ENCODE peak calls at places on chromosomes 3 and 15, in seven cellular contexts. V is GM04504, J is endothelial cell, G is NCI-H2081, X is AG08396, C is occipital lobe, K is NCI-H1105 treated with DMSO at 0.1 percent for 48 hours. N is an unnamed sample.

GRCh38 chr3:10511809-10512494 is 6.6 kb upstream of the ATP2B2 start:
- DNase-seq in X (peak), C (no peak), J (no peak), K (no peak), V (peak), G (no peak), N (no peak)

GRCh38 chr3:129181834-129182233 is 1.9 kb downstream of the CNBP start:
- DNase-seq in J (no peak), C (no peak), V (no peak), K (no peak), G (no peak), X (no peak), N (no peak)

GRCh38 chr15:23372284-23372683 is 17.7 kb downstream of the GOLGA8S start:
- DNase-seq in G (no peak), C (no peak), V (no peak), J (no peak), K (no peak), X (no peak), N (no peak)

GRCh38 chr3:56290376-56290775 is 177.9 kb downstream of the ERC2 start:
- DNase-seq in G (no peak), V (no peak), C (no peak), X (no peak), J (no peak), K (no peak), N (no peak)

GRCh38 chr3:142275856-142276255 is 50.5 kb upstream of the GK5 start:
- DNase-seq in X (peak), C (no peak), J (no peak), G (no peak), K (no peak), V (peak), N (no peak)

GRCh38 chr3:142705256-142705655 is 18.6 kb upstream of the TRPC1 start:
- DNase-seq in V (no peak), X (no peak), C (no peak), J (no peak), G (peak), K (peak), N (no peak)

GRCh38 chr3:22089284-22089683 is 338.3 kb upstream of the ZNF385D start:
- DNase-seq in K (peak), C (no peak), X (no peak), V (no peak), G (peak), J (peak), N (no peak)

GRCh38 chr15:44663410-44664272 is at the start of gene SPG11:
- DNase-seq in G (peak), K (peak), X (peak), J (peak), V (peak), C (peak), N (peak)

GRCh38 chr15:22956257-22956979 is 23.8 kb downstream of the CYFIP1 start:
- DNase-seq in G (no peak), V (no peak), C (no peak), K (no peak), X (no peak), J (no peak), N (no peak)

GRCh38 chr3:196650740-196651311 is 11.3 kb downstream of the NRROS start:
- DNase-seq in G (no peak), C (peak), K (no peak), J (no peak), V (peak), X (peak), N (no peak)

GRCh38 chr3:120173056-120173675 is 78.9 kb upstream of the GSK3B start:
- DNase-seq in K (no peak), G (no peak), J (no peak), C (no peak), V (no peak), X (no peak), N (no peak)

GRCh38 chr3:99866167-99866810 is 48.6 kb downstream of the CMSS1 start:
- DNase-seq in V (peak), X (peak), G (peak), C (no peak), J (no peak), K (peak), N (no peak)

GRCh38 chr3:72591522-72592421 is 256.5 kb downstream of the SHQ1 start:
- DNase-seq in G (no peak), K (no peak), V (peak), J (no peak), X (peak), C (no peak), N (no peak)

GRCh38 chr15:35545316-35545824 is 595 bp downstream of the DPH6 start:
- DNase-seq in J (peak), X (peak), C (no peak), K (no peak), G (peak), V (peak), N (no peak)

GRCh38 chr3:135965129-135965505 is 411 bp upstream of the PPP2R3A start:
- DNase-seq in G (no peak), K (no peak), C (no peak), V (no peak), X (no peak), J (no peak), N (no peak)

GRCh38 chr3:78178740-78179139 is 1138.8 kb downstream of the ROBO2 start:
- DNase-seq in X (no peak), G (no peak), J (no peak), C (no peak), K (no peak), V (no peak), N (no peak)

GRCh38 chr3:142279965-142280590 is 54.7 kb upstream of the GK5 start:
- DNase-seq in X (peak), V (peak), G (peak), C (no peak), J (peak), K (peak), N (peak)

GRCh38 chr3:52290596-52291507 is 3.2 kb downstream of the GLYCTK start:
- DNase-seq in K (no peak), G (no peak), X (no peak), J (no peak), C (no peak), V (no peak), N (no peak)

GRCh38 chr15:37014566-37014965 is 85.8 kb downstream of the MEIS2 start:
- DNase-seq in G (no peak), X (no peak), C (no peak), J (no peak), K (no peak), V (no peak), N (no peak)

GRCh38 chr3:64922213-64922612 is 234.4 kb upstream of the ADAMTS9 start:
- DNase-seq in J (no peak), C (no peak), G (no peak), X (no peak), K (no peak), V (no peak), N (no peak)

GRCh38 chr3:150172356-150172755 is 201.7 kb upstream of the PFN2 start:
- DNase-seq in J (no peak), C (no peak), G (no peak), K (no peak), V (no peak), X (no peak), N (no peak)